ENCODE peak calls at places on chromosome 22, in eight cellular contexts. K is HTR-8/SVneo; G is activated effector memory CD4-positive, alpha-beta T cell treated with anti-CD3 and anti-CD28 coated beads, Interleukin-2, amount 50 U/mL, for 16 hours; B is AG09319; V is hepatic stellate cell; A is KBM-7; H is activated T-helper 2 cell treated with anti-CD3 and anti-CD28 coated beads, Interferon-gamma antibody, Interleukin-2, Interleukin-4, amounts not matched to agents 10 μg/mL and 5 μg/mL and 100 μg/mL, durations not matched to agents 14 hours and 24 hours and 36 hours; L is stimulated activated naive B cell treated with anti-CD40 and anti-IgM and Interleukin-4, amounts not matched to agents 10 μg/mL and 1 μg/mL and 100 μg/mL, for 72 hours. T is an unnamed sample.

GRCh38 chr22:44918166-44918924 is 91.5 kb downstream of the PHF21B start:
- DNase-seq in K (no peak), G (peak; percentile 39), B (no peak), V (no peak), A (no peak), H (no peak), L (no peak), T (no peak)

GRCh38 chr22:37043828-37044538 is 7.6 kb upstream of the KCTD17 start:
- DNase-seq in K (no peak), G (peak; percentile 80), B (no peak), V (peak; percentile 63), A (peak; percentile 68), H (peak; percentile 45), L (peak; percentile 59), T (peak; percentile 70)

GRCh38 chr22:43136255-43136654 is 6.9 kb downstream of the MCAT start:
- DNase-seq in K (peak; percentile 67), G (peak; percentile 76), B (no peak), V (peak; percentile 77), A (peak; percentile 69), H (no peak), L (no peak), T (peak; percentile 58)

GRCh38 chr22:23527971-23528740 is 51.9 kb downstream of the IGLL1 start:
- DNase-seq in K (no peak), G (no peak), B (no peak), V (no peak), A (peak; percentile 64), H (no peak), L (no peak), T (no peak)

GRCh38 chr22:19776433-19777031 is 16.0 kb downstream of the TBX1 start:
- DNase-seq in K (no peak), G (no peak), B (no peak), V (peak; percentile 76), A (peak; percentile 73), H (no peak), L (no peak), T (no peak)

GRCh38 chr22:30701872-30702271 is 7.2 kb downstream of the OSBP2 start:
- DNase-seq in K (peak; percentile 35), G (peak; percentile 27), B (no peak), V (peak; percentile 59), A (no peak), H (no peak), L (no peak), T (peak; percentile 53)

GRCh38 chr22:44638966-44639739 is 62.9 kb upstream of the PRR5 start:
- DNase-seq in K (no peak), G (no peak), B (no peak), V (no peak), A (no peak), H (no peak), L (no peak), T (no peak)

GRCh38 chr22:49664371-49664881 is 163.2 kb downstream of the BRD1 start:
- DNase-seq in K (no peak), G (peak; percentile 43), B (no peak), V (no peak), A (no peak), H (no peak), L (no peak), T (no peak)

GRCh38 chr22:37639771-37640590 is 512 bp downstream of the SH3BP1 start:
- DNase-seq in K (no peak), G (peak; percentile 76), B (no peak), V (no peak), A (peak; percentile 66), H (no peak), L (no peak), T (no peak)

GRCh38 chr22:36725366-36726006 is 21.9 kb upstream of the CACNG2 start:
- DNase-seq in K (no peak), G (no peak), B (no peak), V (no peak), A (no peak), H (no peak), L (no peak), T (no peak)

GRCh38 chr22:29000225-29000556 is 61.4 kb downstream of the C22orf31 start:
- DNase-seq in K (no peak), G (no peak), B (no peak), V (no peak), A (no peak), H (no peak), L (no peak), T (no peak)

GRCh38 chr22:46022881-46023512 is 46.0 kb upstream of the WNT7B start:
- DNase-seq in K (no peak), G (no peak), B (no peak), V (no peak), A (no peak), H (no peak), L (no peak), T (no peak)

GRCh38 chr22:29003975-29004646 is 57.5 kb downstream of the C22orf31 start:
- DNase-seq in K (no peak), G (no peak), B (no peak), V (no peak), A (no peak), H (no peak), L (no peak), T (no peak)

GRCh38 chr22:50186789-50187523 is 1.2 kb downstream of the TRABD start:
- DNase-seq in K (no peak), G (no peak), B (no peak), V (no peak), A (no peak), H (no peak), L (no peak), T (peak; percentile 50)

GRCh38 chr22:50318356-50318697 is 8.5 kb downstream of the DENND6B start:
- DNase-seq in K (no peak), G (no peak), B (no peak), V (no peak), A (no peak), H (no peak), L (no peak), T (no peak)

GRCh38 chr22:23742505-23743264 is 8.2 kb downstream of the ZNF70 start:
- DNase-seq in K (no peak), G (no peak), B (no peak), V (no peak), A (no peak), H (no peak), L (no peak), T (peak; percentile 63)